ENCODE peak calls at places on chromosome 2, in five cellular contexts. V is K562, K is H1, G is HepG2, W is GM12878. R is an unnamed sample.

GRCh38 chr2:166413255-166413654 is 37.5 kb upstream of the SCN9A start:
- DNase-seq in V (no peak), W (no peak), G (no peak), K (no peak), R (no peak)

GRCh38 chr2:235693279-235693678 is 199.4 kb downstream of the AGAP1 start:
- DNase-seq in W (no peak), V (no peak), K (no peak), G (no peak), R (no peak)

GRCh38 chr2:237705225-237705524 is 77.8 kb downstream of the LRRFIP1 start:
- DNase-seq in V (no peak), G (no peak), W (no peak), K (no peak), R (no peak)

GRCh38 chr2:208489687-208490086 is 83.1 kb downstream of the PTH2R start:
- DNase-seq in G (no peak), K (no peak), W (no peak), V (peak; percentile 9), R (no peak)

GRCh38 chr2:64052468-64053241 is 33.4 kb upstream of the VPS54 start:
- DNase-seq in K (no peak), V (no peak), W (no peak), G (no peak), R (no peak)

GRCh38 chr2:108858894-108859293 is 72.3 kb downstream of the CCDC138 start:
- DNase-seq in G (no peak), W (no peak), K (no peak), V (no peak), R (no peak)

GRCh38 chr2:105403241-105403784 is 4.5 kb upstream of the FHL2 start:
- DNase-seq in K (no peak), G (no peak), W (no peak), V (no peak), R (no peak)

GRCh38 chr2:207505728-207506127 is 24.0 kb upstream of the CREB1 start:
- DNase-seq in W (no peak), G (no peak), K (no peak), V (no peak), R (no peak)

GRCh38 chr2:162301151-162301804 is 17.2 kb downstream of the IFIH1 start:
- DNase-seq in G (peak; percentile 62), K (no peak), W (no peak), V (peak; percentile 34), R (peak; percentile 41)

GRCh38 chr2:85852979-85853498 is 35.8 kb downstream of the ST3GAL5 start:
- DNase-seq in V (no peak), G (no peak), W (peak; percentile 88), K (no peak), R (no peak)

GRCh38 chr2:207734264-207734635 is 22.8 kb downstream of the CCNYL1 start:
- DNase-seq in W (no peak), V (no peak), G (peak; percentile 75), K (no peak), R (peak; percentile 21)

GRCh38 chr2:195252018-195252417 is 405.0 kb upstream of the SLC39A10 start:
- DNase-seq in G (no peak), V (no peak), W (no peak), K (peak; percentile 45), R (no peak)

GRCh38 chr2:117921520-117921919 is 92.3 kb downstream of the CCDC93 start:
- DNase-seq in V (no peak), G (no peak), K (no peak), W (no peak), R (no peak)

GRCh38 chr2:174522553-174522952 is 35.7 kb upstream of the GPR155 start:
- DNase-seq in G (no peak), K (no peak), W (no peak), V (no peak), R (no peak)

DNA sequence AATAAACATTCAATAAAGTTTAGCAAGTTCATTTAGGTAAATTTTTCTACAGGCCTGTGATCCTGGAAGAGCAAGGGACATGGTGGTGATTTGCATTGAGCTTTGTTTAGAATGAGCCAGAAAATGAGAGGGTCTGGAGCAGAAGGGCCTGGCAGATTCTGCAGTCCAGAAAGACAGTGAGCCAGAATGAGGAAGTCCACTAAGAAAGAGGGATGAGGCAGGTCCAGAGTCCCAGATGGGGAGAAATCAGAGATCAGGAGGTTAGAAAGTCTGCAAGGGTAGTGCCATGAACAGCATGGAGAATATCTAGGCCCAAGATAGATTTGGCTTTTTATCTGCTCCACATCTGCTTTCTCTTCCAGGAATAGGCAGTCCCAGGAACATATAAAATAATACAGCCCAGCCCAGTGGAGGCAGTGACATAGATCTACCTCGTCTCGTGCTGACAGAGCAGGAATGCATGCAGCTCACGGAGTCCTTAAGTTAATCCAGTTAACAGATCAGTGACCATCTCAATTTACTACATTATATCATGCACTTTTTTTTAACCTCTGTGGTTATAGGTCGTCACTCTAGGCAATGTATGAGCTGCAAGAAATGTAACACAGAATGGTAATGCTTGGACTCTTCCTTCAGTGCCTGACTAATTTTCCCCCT is 429.0 kb downstream of the SUCLG1 start:
- DNase-seq in V (no peak), K (no peak), W (no peak), G (no peak), R (no peak)
- H2AFZ ChIP-seq in V (peak overlapping the region; percentile 26), K (no peak overlapping the region), W (no peak overlapping the region), G (no peak overlapping the region), R (no peak overlapping the region)

DNA sequence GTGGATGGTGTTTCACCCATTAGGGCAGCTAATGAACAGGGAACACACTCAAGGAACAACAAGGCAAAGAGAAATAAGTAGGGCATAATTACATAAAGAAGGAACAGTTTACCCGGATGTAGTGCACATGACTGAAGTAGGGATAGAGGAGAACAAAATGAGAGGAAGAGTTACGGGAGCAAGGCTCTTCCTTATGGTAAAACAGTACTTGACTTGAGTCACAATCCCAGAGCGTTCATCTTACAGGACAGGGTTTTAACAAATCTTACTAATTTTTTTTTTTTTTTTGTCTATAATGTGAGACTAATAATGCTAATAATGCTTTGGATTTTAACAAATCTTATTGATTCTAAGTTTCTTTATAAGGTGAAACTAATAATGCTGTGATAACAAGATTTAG is 1329.5 kb downstream of the LRP1B start:
- DNase-seq in K (no peak), G (no peak), V (no peak), W (no peak), R (no peak)
- TF ChIP-seq CEBPB in K (no peak), G (no peak), V (no peak), W (no peak), R (no peak)

DNA sequence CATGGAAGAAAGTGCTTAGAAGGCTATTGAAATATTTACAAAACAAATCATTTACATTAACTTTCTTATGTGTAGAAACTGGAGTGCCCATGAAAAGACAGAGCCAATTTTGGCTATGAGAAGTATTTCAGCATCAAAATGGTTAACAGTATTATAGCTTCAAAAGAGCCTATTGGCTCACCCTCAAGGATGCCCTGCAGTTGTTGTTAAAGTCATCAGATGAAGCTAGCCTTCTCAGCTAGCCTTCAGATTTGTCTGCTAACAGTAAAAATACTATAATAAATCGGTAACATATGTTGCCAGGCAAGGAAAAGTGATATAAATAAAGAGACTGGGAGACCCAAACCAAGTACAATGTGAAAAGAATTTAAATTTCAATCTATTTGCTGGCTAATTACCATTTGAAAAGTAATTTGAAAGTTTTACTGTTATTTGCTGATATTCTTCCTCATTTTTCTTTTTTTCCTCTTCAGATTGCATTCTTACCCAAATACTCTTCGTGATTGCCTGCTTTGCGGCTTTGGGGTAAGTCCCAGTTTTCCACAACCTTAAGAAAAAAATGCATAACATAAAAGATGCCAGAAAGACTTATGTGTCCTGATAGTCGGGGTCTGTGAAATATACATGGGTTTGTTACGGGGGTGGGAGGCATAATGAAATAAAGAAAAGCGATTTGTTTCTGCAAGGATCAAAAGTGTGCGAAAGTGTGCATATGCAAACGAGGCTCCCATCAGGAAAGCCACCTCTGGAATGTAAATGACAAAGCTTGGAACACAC is 256.5 kb downstream of the MEIS1 start:
- DNase-seq in G (no peak), V (no peak), K (no peak), W (no peak), R (no peak)
- TF ChIP-seq POLR2AphosphoS5 in G (no peak), V (no peak), K (no peak), W (no peak), R (no peak)

GRCh38 chr2:226797989-226798421 is 1.6 kb downstream of the IRS1 start:
- DNase-seq in K (no peak), W (no peak), G (no peak), V (no peak), R (no peak)
- H2AFZ ChIP-seq in K (no peak overlapping the region), W (no peak overlapping the region), G (no peak overlapping the region), V (no peak overlapping the region), R (no peak overlapping the region)

GRCh38 chr2:226720948-226721347 is 78.7 kb downstream of the IRS1 start:
- DNase-seq in W (no peak), V (no peak), K (no peak), G (no peak), R (no peak)
- TF ChIP-seq CEBPB in W (no peak), V (no peak), K (no peak), G (no peak), R (no peak)

DNA sequence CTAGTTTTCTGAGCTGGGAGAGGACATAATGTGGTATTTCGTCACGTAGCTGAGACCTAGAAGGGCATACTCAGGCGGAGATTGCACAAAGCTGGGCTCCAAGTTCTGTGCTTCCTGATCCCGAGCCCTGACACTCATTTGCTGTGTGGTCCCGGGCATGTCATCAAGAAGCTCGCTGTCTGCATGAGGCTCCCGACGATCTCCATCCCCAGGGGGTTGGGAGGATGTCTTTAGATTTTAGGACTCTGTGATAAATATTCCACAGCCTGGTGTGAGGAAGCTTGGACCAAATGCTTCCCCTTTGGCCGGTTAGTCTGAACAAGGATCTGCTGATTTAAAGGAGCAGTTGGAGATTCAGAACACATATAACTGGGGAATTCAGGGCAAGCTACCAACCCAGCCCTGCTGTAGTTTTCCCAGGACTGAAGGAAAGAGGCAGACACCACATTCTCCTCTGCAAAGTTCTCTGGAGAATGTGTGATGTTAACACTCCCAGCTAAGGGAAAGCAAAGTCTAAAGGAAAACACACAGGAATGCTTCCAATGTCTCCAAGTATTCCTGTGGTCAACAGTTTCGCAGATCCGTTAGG is 2.3 kb downstream of the KCNE4 start:
- DNase-seq in G (no peak), K (no peak), V (no peak), W (no peak), R (no peak)
- TF ChIP-seq POLR2AphosphoS5 in G (no peak), K (no peak), V (no peak), W (no peak), R (no peak)

DNA sequence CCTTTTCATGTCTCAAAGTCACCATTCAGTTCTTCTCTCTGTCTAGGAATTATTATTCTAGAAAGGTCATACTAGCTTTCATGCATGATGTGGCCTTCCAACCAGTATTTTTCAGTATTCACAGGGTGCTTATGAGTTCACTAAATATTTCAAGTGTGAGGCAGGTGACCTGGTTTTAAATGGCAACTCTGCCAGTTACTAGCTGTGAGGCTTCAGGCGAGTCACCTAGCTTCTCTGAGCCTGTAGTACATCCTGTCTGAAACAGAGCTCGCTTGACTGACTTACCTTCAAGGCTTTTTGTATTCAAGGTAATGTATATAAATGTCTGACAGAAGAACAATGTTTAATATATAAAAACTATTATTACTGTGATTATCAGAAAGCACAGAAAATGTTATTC is 19.4 kb upstream of the ACVR1 start:
- DNase-seq in W (no peak), K (no peak), G (no peak), V (no peak), R (no peak)
- H2AFZ ChIP-seq in W (no peak overlapping the region), K (no peak overlapping the region), G (no peak overlapping the region), V (peak overlapping the region; percentile 65), R (no peak overlapping the region)

GRCh38 chr2:60808330-60808801 is 52.3 kb downstream of the PAPOLG start:
- DNase-seq in V (peak; percentile 91), G (peak; percentile 39), K (peak; percentile 48), W (no peak), R (no peak)
- TF ChIP-seq CEBPB in V (no peak), G (no peak), K (no peak), W (no peak), R (no peak)

R was measured in HCT116.